ENCODE peak calls at places on chromosomes 1 and 21, in eight cellular contexts. U is kidney tubule cell; O is right cardiac atrium; P is GM13976; N is HAP-1; M is A172; Z is activated CD8-positive, alpha-beta memory T cell treated with anti-CD3 and anti-CD28 coated beads for 48 hours; C is LoVo. J is an unnamed sample.

GRCh38 chr1:222387020-222387816 is 160.7 kb downstream of the HHIPL2 start:
- DNase-seq in P (no peak), C (no peak), U (no peak), N (no peak), O (no peak), M (peak), Z (no peak), J (peak)

GRCh38 chr21:33299181-33299752 is 25.5 kb upstream of the IFNAR1 start:
- DNase-seq in C (peak), M (peak), U (peak), N (no peak), Z (no peak), O (no peak), P (peak), J (no peak)

GRCh38 chr1:2240251-2241156 is 12.4 kb downstream of the SKI start:
- DNase-seq in Z (no peak), M (no peak), O (peak), P (no peak), N (no peak), U (peak), C (no peak), J (no peak)

GRCh38 chr21:39612233-39613028 is at the start of gene B3GALT5:
- DNase-seq in M (peak), O (no peak), C (peak), N (no peak), U (peak), P (no peak), Z (no peak), J (peak)

GRCh38 chr1:18764362-18764761 is 95.1 kb downstream of the TAS1R2 start:
- DNase-seq in P (no peak), Z (no peak), N (no peak), C (no peak), O (no peak), U (no peak), M (no peak), J (no peak)

GRCh38 chr1:175887981-175888428 is 144.6 kb upstream of the TNR start:
- DNase-seq in M (peak), O (peak), C (peak), Z (peak), N (peak), U (peak), P (peak), J (peak)

GRCh38 chr1:225677350-225678124 is 24.6 kb upstream of the ENAH start:
- DNase-seq in C (no peak), Z (no peak), P (no peak), M (no peak), N (no peak), U (no peak), O (peak), J (no peak)

GRCh38 chr1:53080769-53081168 is 18.8 kb downstream of the PODN start:
- DNase-seq in Z (no peak), U (no peak), P (no peak), M (no peak), O (peak), C (no peak), N (no peak), J (no peak)

GRCh38 chr1:16900771-16901170 is 5.0 kb downstream of the RNU1-2 start:
- DNase-seq in O (no peak), N (no peak), M (no peak), U (no peak), C (no peak), P (no peak), Z (no peak), J (no peak)

GRCh38 chr1:180988221-180988826 is 34.3 kb downstream of the STX6 start:
- DNase-seq in M (no peak), N (peak), O (no peak), P (no peak), U (peak), Z (no peak), C (no peak), J (no peak)

GRCh38 chr1:153509036-153509435 is 26.8 kb downstream of the S100A6 start:
- DNase-seq in O (no peak), P (no peak), M (no peak), C (no peak), N (no peak), Z (no peak), U (peak), J (no peak)

GRCh38 chr1:8856689-8857412 is 21.6 kb downstream of the ENO1 start:
- DNase-seq in P (no peak), M (no peak), O (no peak), U (no peak), C (no peak), N (no peak), Z (no peak), J (no peak)

GRCh38 chr1:176559474-176560390 is 96.8 kb downstream of the PAPPA2 start:
- DNase-seq in M (peak), O (no peak), U (peak), N (peak), P (peak), C (peak), Z (peak), J (peak)

GRCh38 chr1:87333692-87334347 is 5.1 kb downstream of the LMO4 start:
- DNase-seq in U (no peak), O (peak), P (peak), Z (no peak), N (no peak), M (no peak), C (no peak), J (no peak)

GRCh38 chr1:241357366-241358305 is 631 bp upstream of the RGS7 start:
- DNase-seq in P (no peak), M (peak), U (peak), O (no peak), Z (no peak), N (no peak), C (no peak), J (no peak)

GRCh38 chr1:67883069-67883468 is 49.8 kb upstream of the GNG12 start:
- DNase-seq in O (no peak), C (no peak), N (no peak), Z (no peak), M (peak), U (peak), P (no peak), J (no peak)

GRCh38 chr1:7013833-7014639 is 228.8 kb downstream of the CAMTA1 start:
- DNase-seq in U (no peak), Z (no peak), C (no peak), O (peak), M (no peak), N (no peak), P (no peak), J (no peak)

GRCh38 chr1:206824327-206824726 is 41.1 kb upstream of the IL20 start:
- DNase-seq in N (no peak), M (no peak), U (no peak), O (no peak), C (no peak), P (no peak), Z (no peak), J (no peak)

GRCh38 chr1:224106568-224107281 is 7.2 kb upstream of the FBXO28 start:
- DNase-seq in Z (no peak), P (peak), M (peak), N (no peak), U (peak), O (no peak), C (peak), J (no peak)

GRCh38 chr1:45304311-45305081 is 22.2 kb upstream of the HPDL start:
- DNase-seq in O (peak), C (no peak), M (no peak), U (peak), N (no peak), P (no peak), Z (no peak), J (no peak)

J was measured in neuronal stem cell.